ENCODE peak calls at places on chromosomes 11 and 22, in six cellular contexts. Q is NCI-H1048, V is ELF-1, A is T1000, P is activated gamma-delta T cell treated with Interleukin-2 at 50 U/mL for 16 hours, D is NCI-H1436 treated with DMSO at 0.1 percent for 48 hours. Z is an unnamed sample.

GRCh38 chr11:78020248-78020647 is 2.8 kb downstream of the KCTD14 start:
- DNase-seq in V (no peak), Q (no peak), D (no peak), P (no peak), A (no peak), Z (no peak)

GRCh38 chr11:44927174-44927661 is 23.5 kb downstream of the TP53I11 start:
- DNase-seq in A (peak), P (peak), V (peak), Q (peak), D (no peak), Z (peak)

GRCh38 chr11:7332451-7332850 is 80.7 kb downstream of the SYT9 start:
- DNase-seq in A (no peak), Q (no peak), D (no peak), V (no peak), P (no peak), Z (no peak)

GRCh38 chr11:46315033-46315738 is 32.1 kb upstream of the DGKZ start:
- DNase-seq in V (peak), P (peak), Q (peak), A (peak), D (no peak), Z (no peak)

GRCh38 chr11:19828382-19829108 is 115.9 kb downstream of the NAV2 start:
- DNase-seq in V (no peak), P (no peak), A (no peak), D (no peak), Q (no peak), Z (no peak)

GRCh38 chr11:77748266-77748665 is 72.3 kb downstream of the RSF1 start:
- DNase-seq in Q (no peak), A (no peak), D (no peak), P (no peak), V (no peak), Z (no peak)

GRCh38 chr11:91164452-91164822 is 941.6 kb upstream of the CHORDC1 start:
- DNase-seq in A (no peak), Q (no peak), P (no peak), D (no peak), V (no peak), Z (no peak)

GRCh38 chr11:122784325-122785155 is 53.8 kb upstream of the CRTAM start:
- DNase-seq in V (no peak), A (peak), Q (no peak), P (no peak), D (no peak), Z (no peak)

GRCh38 chr11:65695459-65696241 is 16.4 kb upstream of the KAT5 start:
- DNase-seq in A (no peak), D (peak), Q (peak), V (no peak), P (no peak), Z (peak)

GRCh38 chr22:28911777-28912669 is 28.7 kb downstream of the ZNRF3 start:
- DNase-seq in Q (no peak), V (peak), D (no peak), A (peak), P (no peak), Z (no peak)

GRCh38 chr22:21712751-21713427 is 22.7 kb downstream of the YPEL1 start:
- DNase-seq in A (peak), Q (peak), V (peak), P (peak), D (no peak), Z (no peak)

GRCh38 chr11:123174196-123175183 is 20.6 kb downstream of the CLMP start:
- DNase-seq in V (peak), A (peak), P (no peak), Q (no peak), D (no peak), Z (no peak)

GRCh38 chr11:113338730-113339129 is 24.3 kb downstream of the TTC12 start:
- DNase-seq in P (no peak), Q (no peak), V (no peak), A (no peak), D (no peak), Z (no peak)

GRCh38 chr11:123454060-123454651 is 24.1 kb downstream of the GRAMD1B start:
- DNase-seq in D (no peak), P (peak), Q (no peak), V (peak), A (peak), Z (no peak)

GRCh38 chr11:62646825-62647608 is 604 bp upstream of the GANAB start:
- DNase-seq in A (no peak), P (no peak), V (no peak), Q (no peak), D (no peak), Z (no peak)